ENCODE peak calls at places on chromosomes 1 and 21, in seven cellular contexts. One of them, this sample, is unnamed.
A peak's percentile ranks its signal among the peaks of the same experiment; 100 is the strongest.

GRCh38 chr1:228902781-228903572 is 167.7 kb downstream of the RHOU start:
- ATAC-seq in activated naive CD8-positive, alpha-beta T cell treated with anti-CD3 and anti-CD28 coated beads, Interleukin-2, amount 50 U/mL, for 24 hours: no peak
- ATAC-seq in gastroesophageal sphincter: peak; percentile 88
- ATAC-seq in left colon: peak; percentile 94
- ATAC-seq in activated CD4-positive, CD25-positive, alpha-beta regulatory T cell treated with anti-CD3 and anti-CD28 coated beads, Interleukin-2, amount 50 U/mL, for 24 hours: no peak
- ATAC-seq in upper lobe of left lung: peak; percentile 69
- ATAC-seq in lower lobe of right lung: peak; percentile 69
- ATAC-seq in this sample: no peak

GRCh38 chr1:162087574-162087973 is 18.1 kb downstream of the NOS1AP start:
- ATAC-seq in left colon: no peak
- ATAC-seq in activated naive CD8-positive, alpha-beta T cell treated with anti-CD3 and anti-CD28 coated beads, Interleukin-2, amount 50 U/mL, for 24 hours: no peak
- ATAC-seq in gastroesophageal sphincter: no peak
- ATAC-seq in lower lobe of right lung: no peak
- ATAC-seq in activated CD4-positive, CD25-positive, alpha-beta regulatory T cell treated with anti-CD3 and anti-CD28 coated beads, Interleukin-2, amount 50 U/mL, for 24 hours: no peak
- ATAC-seq in upper lobe of left lung: no peak
- ATAC-seq in this sample: no peak

GRCh38 chr1:94094466-94095111 is 26.4 kb downstream of the ABCA4 start:
- ATAC-seq in gastroesophageal sphincter: peak; percentile 27
- ATAC-seq in activated CD4-positive, CD25-positive, alpha-beta regulatory T cell treated with anti-CD3 and anti-CD28 coated beads, Interleukin-2, amount 50 U/mL, for 24 hours: no peak
- ATAC-seq in activated naive CD8-positive, alpha-beta T cell treated with anti-CD3 and anti-CD28 coated beads, Interleukin-2, amount 50 U/mL, for 24 hours: no peak
- ATAC-seq in left colon: peak; percentile 18
- ATAC-seq in lower lobe of right lung: peak; percentile 43
- ATAC-seq in upper lobe of left lung: peak; percentile 39
- ATAC-seq in this sample: no peak

GRCh38 chr1:97091263-97091662 is 369.7 kb downstream of the PTBP2 start:
- ATAC-seq in activated naive CD8-positive, alpha-beta T cell treated with anti-CD3 and anti-CD28 coated beads, Interleukin-2, amount 50 U/mL, for 24 hours: no peak
- ATAC-seq in activated CD4-positive, CD25-positive, alpha-beta regulatory T cell treated with anti-CD3 and anti-CD28 coated beads, Interleukin-2, amount 50 U/mL, for 24 hours: no peak
- ATAC-seq in lower lobe of right lung: no peak
- ATAC-seq in gastroesophageal sphincter: no peak
- ATAC-seq in upper lobe of left lung: no peak
- ATAC-seq in left colon: peak; percentile 59
- ATAC-seq in this sample: no peak

GRCh38 chr1:197224160-197224559 is 43.9 kb upstream of the CRB1 start:
- ATAC-seq in activated naive CD8-positive, alpha-beta T cell treated with anti-CD3 and anti-CD28 coated beads, Interleukin-2, amount 50 U/mL, for 24 hours: no peak
- ATAC-seq in left colon: no peak
- ATAC-seq in gastroesophageal sphincter: no peak
- ATAC-seq in lower lobe of right lung: no peak
- ATAC-seq in activated CD4-positive, CD25-positive, alpha-beta regulatory T cell treated with anti-CD3 and anti-CD28 coated beads, Interleukin-2, amount 50 U/mL, for 24 hours: no peak
- ATAC-seq in upper lobe of left lung: no peak
- ATAC-seq in this sample: no peak

GRCh38 chr1:159964144-159964543 is 10.1 kb upstream of the SLAMF9 start:
- ATAC-seq in left colon: no peak
- ATAC-seq in gastroesophageal sphincter: no peak
- ATAC-seq in upper lobe of left lung: no peak
- ATAC-seq in activated CD4-positive, CD25-positive, alpha-beta regulatory T cell treated with anti-CD3 and anti-CD28 coated beads, Interleukin-2, amount 50 U/mL, for 24 hours: no peak
- ATAC-seq in activated naive CD8-positive, alpha-beta T cell treated with anti-CD3 and anti-CD28 coated beads, Interleukin-2, amount 50 U/mL, for 24 hours: no peak
- ATAC-seq in lower lobe of right lung: no peak
- ATAC-seq in this sample: no peak

GRCh38 chr1:163063131-163064059 is 5.8 kb upstream of the RGS4 start:
- ATAC-seq in upper lobe of left lung: no peak
- ATAC-seq in lower lobe of right lung: no peak
- ATAC-seq in gastroesophageal sphincter: no peak
- ATAC-seq in activated CD4-positive, CD25-positive, alpha-beta regulatory T cell treated with anti-CD3 and anti-CD28 coated beads, Interleukin-2, amount 50 U/mL, for 24 hours: no peak
- ATAC-seq in activated naive CD8-positive, alpha-beta T cell treated with anti-CD3 and anti-CD28 coated beads, Interleukin-2, amount 50 U/mL, for 24 hours: no peak
- ATAC-seq in left colon: no peak
- ATAC-seq in this sample: no peak

GRCh38 chr1:208499601-208500000 is 255.4 kb upstream of the PLXNA2 start:
- ATAC-seq in activated CD4-positive, CD25-positive, alpha-beta regulatory T cell treated with anti-CD3 and anti-CD28 coated beads, Interleukin-2, amount 50 U/mL, for 24 hours: no peak
- ATAC-seq in activated naive CD8-positive, alpha-beta T cell treated with anti-CD3 and anti-CD28 coated beads, Interleukin-2, amount 50 U/mL, for 24 hours: no peak
- ATAC-seq in lower lobe of right lung: no peak
- ATAC-seq in left colon: no peak
- ATAC-seq in upper lobe of left lung: no peak
- ATAC-seq in gastroesophageal sphincter: no peak
- ATAC-seq in this sample: no peak

GRCh38 chr1:157723157-157723556 is 22.6 kb upstream of the FCRL3 start:
- ATAC-seq in activated naive CD8-positive, alpha-beta T cell treated with anti-CD3 and anti-CD28 coated beads, Interleukin-2, amount 50 U/mL, for 24 hours: no peak
- ATAC-seq in activated CD4-positive, CD25-positive, alpha-beta regulatory T cell treated with anti-CD3 and anti-CD28 coated beads, Interleukin-2, amount 50 U/mL, for 24 hours: peak; percentile 25
- ATAC-seq in left colon: no peak
- ATAC-seq in upper lobe of left lung: no peak
- ATAC-seq in lower lobe of right lung: no peak
- ATAC-seq in gastroesophageal sphincter: no peak
- ATAC-seq in this sample: no peak

GRCh38 chr1:204283711-204284651 is 70.2 kb upstream of the GOLT1A start:
- ATAC-seq in upper lobe of left lung: no peak
- ATAC-seq in activated naive CD8-positive, alpha-beta T cell treated with anti-CD3 and anti-CD28 coated beads, Interleukin-2, amount 50 U/mL, for 24 hours: no peak
- ATAC-seq in lower lobe of right lung: no peak
- ATAC-seq in gastroesophageal sphincter: no peak
- ATAC-seq in left colon: no peak
- ATAC-seq in activated CD4-positive, CD25-positive, alpha-beta regulatory T cell treated with anti-CD3 and anti-CD28 coated beads, Interleukin-2, amount 50 U/mL, for 24 hours: no peak
- ATAC-seq in this sample: no peak

GRCh38 chr1:29416825-29417557 is 180.7 kb downstream of the PTPRU start:
- ATAC-seq in activated CD4-positive, CD25-positive, alpha-beta regulatory T cell treated with anti-CD3 and anti-CD28 coated beads, Interleukin-2, amount 50 U/mL, for 24 hours: no peak
- ATAC-seq in lower lobe of right lung: peak; percentile 37
- ATAC-seq in activated naive CD8-positive, alpha-beta T cell treated with anti-CD3 and anti-CD28 coated beads, Interleukin-2, amount 50 U/mL, for 24 hours: no peak
- ATAC-seq in gastroesophageal sphincter: peak; percentile 78
- ATAC-seq in left colon: no peak
- ATAC-seq in upper lobe of left lung: peak; percentile 62
- ATAC-seq in this sample: no peak

GRCh38 chr1:106292130-106292529 is 764.3 kb upstream of the PRMT6 start:
- ATAC-seq in upper lobe of left lung: no peak
- ATAC-seq in activated CD4-positive, CD25-positive, alpha-beta regulatory T cell treated with anti-CD3 and anti-CD28 coated beads, Interleukin-2, amount 50 U/mL, for 24 hours: no peak
- ATAC-seq in activated naive CD8-positive, alpha-beta T cell treated with anti-CD3 and anti-CD28 coated beads, Interleukin-2, amount 50 U/mL, for 24 hours: no peak
- ATAC-seq in gastroesophageal sphincter: no peak
- ATAC-seq in lower lobe of right lung: no peak
- ATAC-seq in left colon: no peak
- ATAC-seq in this sample: no peak

GRCh38 chr1:171292799-171293198 is 21.2 kb upstream of the FMO4 start:
- ATAC-seq in activated naive CD8-positive, alpha-beta T cell treated with anti-CD3 and anti-CD28 coated beads, Interleukin-2, amount 50 U/mL, for 24 hours: no peak
- ATAC-seq in gastroesophageal sphincter: no peak
- ATAC-seq in upper lobe of left lung: no peak
- ATAC-seq in left colon: no peak
- ATAC-seq in lower lobe of right lung: no peak
- ATAC-seq in activated CD4-positive, CD25-positive, alpha-beta regulatory T cell treated with anti-CD3 and anti-CD28 coated beads, Interleukin-2, amount 50 U/mL, for 24 hours: no peak
- ATAC-seq in this sample: no peak

GRCh38 chr21:43189936-43190335 is 21.1 kb downstream of the CRYAA start:
- ATAC-seq in activated CD4-positive, CD25-positive, alpha-beta regulatory T cell treated with anti-CD3 and anti-CD28 coated beads, Interleukin-2, amount 50 U/mL, for 24 hours: no peak
- ATAC-seq in upper lobe of left lung: no peak
- ATAC-seq in lower lobe of right lung: no peak
- ATAC-seq in left colon: no peak
- ATAC-seq in activated naive CD8-positive, alpha-beta T cell treated with anti-CD3 and anti-CD28 coated beads, Interleukin-2, amount 50 U/mL, for 24 hours: no peak
- ATAC-seq in gastroesophageal sphincter: no peak
- ATAC-seq in this sample: no peak

GRCh38 chr1:2929335-2929734 is 91.9 kb upstream of the ACTRT2 start:
- ATAC-seq in gastroesophageal sphincter: no peak
- ATAC-seq in left colon: no peak
- ATAC-seq in activated CD4-positive, CD25-positive, alpha-beta regulatory T cell treated with anti-CD3 and anti-CD28 coated beads, Interleukin-2, amount 50 U/mL, for 24 hours: no peak
- ATAC-seq in lower lobe of right lung: no peak
- ATAC-seq in upper lobe of left lung: no peak
- ATAC-seq in activated naive CD8-positive, alpha-beta T cell treated with anti-CD3 and anti-CD28 coated beads, Interleukin-2, amount 50 U/mL, for 24 hours: no peak
- ATAC-seq in this sample: no peak

GRCh38 chr1:33670567-33670966 is 193.3 kb upstream of the HMGB4 start:
- ATAC-seq in lower lobe of right lung: no peak
- ATAC-seq in left colon: no peak
- ATAC-seq in upper lobe of left lung: no peak
- ATAC-seq in activated CD4-positive, CD25-positive, alpha-beta regulatory T cell treated with anti-CD3 and anti-CD28 coated beads, Interleukin-2, amount 50 U/mL, for 24 hours: no peak
- ATAC-seq in gastroesophageal sphincter: no peak
- ATAC-seq in activated naive CD8-positive, alpha-beta T cell treated with anti-CD3 and anti-CD28 coated beads, Interleukin-2, amount 50 U/mL, for 24 hours: no peak
- ATAC-seq in this sample: no peak

GRCh38 chr1:29527314-29528004 is 291.1 kb downstream of the PTPRU start:
- ATAC-seq in activated naive CD8-positive, alpha-beta T cell treated with anti-CD3 and anti-CD28 coated beads, Interleukin-2, amount 50 U/mL, for 24 hours: no peak
- ATAC-seq in lower lobe of right lung: no peak
- ATAC-seq in gastroesophageal sphincter: no peak
- ATAC-seq in left colon: no peak
- ATAC-seq in activated CD4-positive, CD25-positive, alpha-beta regulatory T cell treated with anti-CD3 and anti-CD28 coated beads, Interleukin-2, amount 50 U/mL, for 24 hours: no peak
- ATAC-seq in upper lobe of left lung: no peak
- ATAC-seq in this sample: no peak

GRCh38 chr1:168485048-168485447 is 58.7 kb downstream of the XCL2 start:
- ATAC-seq in activated naive CD8-positive, alpha-beta T cell treated with anti-CD3 and anti-CD28 coated beads, Interleukin-2, amount 50 U/mL, for 24 hours: no peak
- ATAC-seq in activated CD4-positive, CD25-positive, alpha-beta regulatory T cell treated with anti-CD3 and anti-CD28 coated beads, Interleukin-2, amount 50 U/mL, for 24 hours: no peak
- ATAC-seq in gastroesophageal sphincter: no peak
- ATAC-seq in left colon: peak; percentile 81
- ATAC-seq in lower lobe of right lung: no peak
- ATAC-seq in upper lobe of left lung: no peak
- ATAC-seq in this sample: peak; percentile 31

This sample was measured in activated T-helper 17 cell treated with anti-CD3 and anti-CD28 coated beads, Interleukin-2, amount 50 U/mL, for 72 hours.